ENCODE peak calls at places on chromosomes 7 and 10, in five cellular contexts. O, Z, R, I and F are unnamed samples.

GRCh38 chr10:110016037-110016436 is 8.3 kb downstream of the ADD3 start:
- DNase-seq in Z (no peak), R (no peak), I (peak; percentile 28), O (no peak), F (no peak)

GRCh38 chr7:894164-894867 is 18.0 kb downstream of the GET4 start:
- DNase-seq in R (no peak), Z (no peak), I (no peak), O (no peak), F (no peak)

GRCh38 chr7:80637453-80637852 is 989 bp upstream of the CD36 start:
- DNase-seq in O (no peak), I (no peak), Z (no peak), R (no peak), F (no peak)

GRCh38 chr7:98202367-98203195 is 8.7 kb upstream of the BHLHA15 start:
- DNase-seq in I (no peak), O (peak; percentile 74), R (no peak), Z (no peak), F (no peak)

GRCh38 chr10:59587083-59587755 is 122.4 kb downstream of the SLC16A9 start:
- DNase-seq in R (no peak), Z (no peak), I (no peak), O (peak; percentile 89), F (no peak)

GRCh38 chr10:325282-325681 is 190.0 kb downstream of the ZMYND11 start:
- DNase-seq in O (no peak), Z (no peak), I (no peak), R (no peak), F (no peak)

GRCh38 chr7:106604303-106604918 is 56.5 kb downstream of the CCDC71L start:
- DNase-seq in Z (no peak), R (no peak), O (peak; percentile 31), I (no peak), F (no peak)

GRCh38 chr7:132708501-132708900 is 132.2 kb upstream of the PLXNA4 start:
- DNase-seq in Z (no peak), I (no peak), R (no peak), O (no peak), F (no peak)

GRCh38 chr10:52729259-52730104 is 43.1 kb downstream of the MBL2 start:
- DNase-seq in R (peak; percentile 74), Z (peak; percentile 21), I (peak; percentile 43), O (peak; percentile 18), F (no peak)

GRCh38 chr7:27802977-27803376 is 63.0 kb downstream of the TAX1BP1 start:
- DNase-seq in I (no peak), R (peak; percentile 66), Z (no peak), O (no peak), F (no peak)

GRCh38 chr7:26683277-26683676 is 181.1 kb downstream of the SKAP2 start:
- DNase-seq in Z (no peak), O (no peak), I (no peak), R (no peak), F (no peak)

GRCh38 chr7:26686448-26686981 is 177.9 kb downstream of the SKAP2 start:
- DNase-seq in I (peak; percentile 92), Z (peak; percentile 21), R (peak; percentile 60), O (peak; percentile 31), F (peak; percentile 40)

GRCh38 chr7:26685636-26686035 is 178.8 kb downstream of the SKAP2 start:
- DNase-seq in Z (no peak), O (no peak), R (no peak), I (peak; percentile 45), F (no peak)

GRCh38 chr7:26681819-26682418 is 182.5 kb downstream of the SKAP2 start:
- DNase-seq in Z (no peak), I (peak; percentile 35), O (no peak), R (peak; percentile 47), F (no peak)

DNA sequence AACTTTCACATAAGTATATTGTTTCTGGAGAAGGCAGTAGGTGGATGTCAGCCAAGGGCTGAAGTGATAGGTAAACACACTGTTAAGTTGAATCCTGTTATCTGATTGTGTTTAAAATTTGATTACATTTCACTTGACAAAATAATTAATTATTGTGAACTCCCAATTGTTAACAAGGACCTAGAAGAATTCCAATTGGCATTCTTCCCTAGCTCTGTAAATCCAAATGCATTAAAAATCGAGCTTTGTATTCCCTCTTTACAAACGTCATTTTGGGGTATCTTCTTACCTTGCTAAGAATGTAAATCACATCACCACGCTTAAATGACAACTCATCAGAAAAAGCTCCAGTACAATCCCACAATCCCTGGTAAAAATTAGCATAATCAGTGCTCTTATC is 179.9 kb downstream of the SKAP2 start:
- DNase-seq in R (no peak), O (no peak), Z (no peak), I (peak; percentile 12), F (no peak)
- H3K9ac ChIP-seq in R (no peak overlapping the region), O (no peak overlapping the region), Z (no peak overlapping the region), I (no peak overlapping the region), F (no peak overlapping the region)

DNA sequence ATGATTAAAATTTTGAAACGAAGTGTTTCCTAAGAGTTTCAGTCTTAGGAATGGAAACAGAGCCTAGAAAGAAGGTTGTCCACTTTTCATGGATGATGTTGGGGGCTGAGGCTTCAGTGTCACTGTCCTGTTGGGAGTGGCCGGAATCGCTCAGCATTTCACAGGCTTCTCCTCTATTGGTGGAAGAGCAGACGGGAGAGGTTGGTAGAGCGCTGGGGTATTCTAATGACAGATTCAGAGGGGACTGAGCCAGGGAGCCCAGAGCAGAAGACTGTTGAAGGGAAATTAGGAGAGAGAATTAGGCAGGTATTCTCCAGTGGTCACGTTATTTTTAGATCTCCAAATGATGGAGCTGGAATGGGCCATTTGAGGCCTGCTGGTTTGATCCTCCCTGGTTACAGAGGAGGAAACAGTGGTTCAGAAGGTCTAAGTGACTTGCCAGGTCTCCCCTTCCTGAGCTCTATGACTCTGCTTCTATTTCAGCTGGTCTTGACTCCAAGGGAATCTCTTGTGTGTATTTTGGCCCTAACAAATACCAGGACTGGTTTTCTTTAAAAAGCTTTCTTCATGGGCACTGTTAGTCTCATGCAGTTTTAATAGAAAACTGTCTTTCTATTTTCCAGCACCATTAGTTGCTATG is 35.7 kb upstream of the EEPD1 start:
- DNase-seq in Z (no peak), R (peak; percentile 15), I (no peak), O (no peak), F (no peak)
- H3K4me1 ChIP-seq in Z (peaks cover 54% of the 10 kb centered on the region), R (peaks cover 47% of the 10 kb centered on the region), I (peaks cover 23% of the 10 kb centered on the region), O (peaks cover 42% of the 10 kb centered on the region), F (peaks cover 3% of the 10 kb centered on the region)

GRCh38 chr10:34524369-34525091 is 290.6 kb downstream of the PARD3 start:
- DNase-seq in I (no peak), O (no peak), R (no peak), Z (no peak), F (no peak)

GRCh38 chr10:34528320-34528719 is 286.8 kb downstream of the PARD3 start:
- DNase-seq in O (peak; percentile 91), R (peak; percentile 94), I (peak; percentile 93), Z (peak; percentile 92), F (peak; percentile 85)

GRCh38 chr10:34523017-34523767 is 291.9 kb downstream of the PARD3 start:
- DNase-seq in I (peak; percentile 52), Z (no peak), O (peak; percentile 71), R (peak; percentile 23), F (no peak)

GRCh38 chr10:34526758-34527730 is 288.1 kb downstream of the PARD3 start:
- DNase-seq in R (peak; percentile 94), Z (peak; percentile 65), O (peak; percentile 86), I (peak; percentile 98), F (peak; percentile 79)

DNA sequence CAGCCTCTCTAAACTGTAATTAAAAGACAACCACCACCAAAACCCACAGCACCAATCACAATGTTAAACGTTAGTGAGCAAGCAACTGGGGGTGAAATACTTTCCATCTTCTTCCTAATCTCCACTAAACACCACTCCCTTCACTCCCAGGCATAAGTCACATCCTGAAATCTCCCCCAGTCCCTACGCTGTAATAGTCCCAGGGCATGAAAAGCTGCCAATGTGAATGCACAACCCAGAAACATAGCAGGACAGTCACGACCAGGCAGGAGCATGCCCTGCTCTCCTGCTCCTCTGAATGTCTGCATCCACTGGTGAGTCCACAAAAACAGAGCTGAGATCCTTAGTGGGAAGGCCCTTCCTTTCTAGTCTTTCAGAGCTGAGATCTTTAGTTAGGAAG is 288.9 kb downstream of the PARD3 start:
- DNase-seq in R (peak; percentile 78), Z (no peak), I (peak; percentile 37), O (peak; percentile 48), F (no peak)
- H3K9ac ChIP-seq in R (peak overlapping the region; percentile 82), Z (peak overlapping the region; percentile 11), I (no peak overlapping the region), O (peak overlapping the region; percentile 48), F (no peak overlapping the region)

GRCh38 chr10:35421553-35422178 is 85.4 kb downstream of the CCNY start:
- DNase-seq in Z (peak; percentile 35), I (peak; percentile 94), R (peak; percentile 94), O (peak; percentile 82), F (no peak)
- H3K4me1 ChIP-seq in Z (peaks cover 27% of the 10 kb centered on the region), I (peaks cover 33% of the 10 kb centered on the region), R (peaks cover 62% of the 10 kb centered on the region), O (peaks cover 53% of the 10 kb centered on the region), F (peaks cover 4% of the 10 kb centered on the region)

GRCh38 chr7:127348247-127348631 is 44.3 kb downstream of the ZNF800 start:
- DNase-seq in Z (no peak), O (no peak), R (no peak), I (no peak), F (no peak)
- H3K9ac ChIP-seq in Z (no peak overlapping the region), O (no peak overlapping the region), R (peak overlapping the region; percentile 68), I (peak overlapping the region; percentile 39), F (no peak overlapping the region)